ENCODE peak calls at places on chromosomes 12 and 14, in eight cellular contexts. O is B cell; N is endothelial cell; H is IMR-90; Z is CD8-positive, alpha-beta T cell; S is psoas muscle; C is CD4-positive, alpha-beta T cell; L is GM20000. K is an unnamed sample.

GRCh38 chr12:89960011-89960507 is 251.4 kb upstream of the ATP2B1 start:
- DNase-seq in O (peak; percentile 10), N (no peak), H (peak; percentile 74), Z (no peak), S (no peak), C (no peak), L (peak; percentile 54), K (no peak)

GRCh38 chr12:94145231-94145979 is 3.0 kb upstream of the PLXNC1 start:
- DNase-seq in O (peak; percentile 37), N (no peak), H (peak; percentile 55), Z (no peak), S (no peak), C (no peak), L (peak; percentile 55), K (peak; percentile 14)

GRCh38 chr14:74684444-74684843 is 28.4 kb downstream of the AREL1 start:
- DNase-seq in O (peak; percentile 57), N (no peak), H (no peak), Z (no peak), S (no peak), C (no peak), L (peak; percentile 51), K (no peak)

GRCh38 chr12:42539696-42540095 is 49.9 kb downstream of the PRICKLE1 start:
- DNase-seq in O (no peak), N (no peak), H (no peak), Z (no peak), S (no peak), C (no peak), L (no peak), K (no peak)

GRCh38 chr12:57133013-57133569 is 4.8 kb downstream of the LRP1 start:
- DNase-seq in O (peak; percentile 5), N (no peak), H (peak; percentile 55), Z (no peak), S (no peak), C (no peak), L (no peak), K (no peak)

GRCh38 chr14:101080922-101081593 is 177.5 kb upstream of the RTL1 start:
- DNase-seq in O (no peak), N (no peak), H (no peak), Z (no peak), S (no peak), C (no peak), L (no peak), K (no peak)

GRCh38 chr12:48291511-48291910 is 59.2 kb downstream of the ZNF641 start:
- DNase-seq in O (no peak), N (no peak), H (no peak), Z (no peak), S (no peak), C (no peak), L (no peak), K (no peak)

GRCh38 chr12:12642916-12643315 is 31.2 kb downstream of the CREBL2 start:
- DNase-seq in O (no peak), N (no peak), H (no peak), Z (no peak), S (no peak), C (no peak), L (no peak), K (no peak)

GRCh38 chr12:124543591-124544310 is 23.7 kb downstream of the NCOR2 start:
- DNase-seq in O (peak; percentile 58), N (no peak), H (no peak), Z (no peak), S (no peak), C (no peak), L (no peak), K (no peak)

GRCh38 chr14:104757681-104758392 is 4.9 kb downstream of the SIVA1 start:
- DNase-seq in O (no peak), N (no peak), H (no peak), Z (no peak), S (no peak), C (no peak), L (no peak), K (no peak)

GRCh38 chr14:59240356-59240755 is 51.9 kb downstream of the DAAM1 start:
- DNase-seq in O (no peak), N (no peak), H (no peak), Z (no peak), S (no peak), C (no peak), L (peak; percentile 37), K (no peak)

GRCh38 chr12:6547987-6548386 is 7.9 kb downstream of the IFFO1 start:
- DNase-seq in O (no peak), N (no peak), H (peak; percentile 89), Z (no peak), S (no peak), C (no peak), L (no peak), K (no peak)

GRCh38 chr12:19846561-19846960 is 407.3 kb downstream of the AEBP2 start:
- DNase-seq in O (no peak), N (no peak), H (peak; percentile 69), Z (no peak), S (no peak), C (no peak), L (no peak), K (no peak)

GRCh38 chr12:105590571-105590970 is 260.1 kb downstream of the C12orf75 start:
- DNase-seq in O (no peak), N (no peak), H (no peak), Z (no peak), S (no peak), C (no peak), L (no peak), K (no peak)

GRCh38 chr12:6635375-6635855 is 344 bp downstream of the LPAR5 start:
- DNase-seq in O (no peak), N (no peak), H (no peak), Z (no peak), S (peak; percentile 35), C (no peak), L (peak; percentile 69), K (no peak)

GRCh38 chr12:58765653-58766554 is 154.4 kb downstream of the LRIG3 start:
- DNase-seq in O (no peak), N (no peak), H (peak; percentile 59), Z (no peak), S (no peak), C (no peak), L (no peak), K (no peak)

GRCh38 chr12:104215638-104216297 is at the start of gene TXNRD1:
- DNase-seq in O (peak; percentile 92), N (peak; percentile 84), H (peak; percentile 76), Z (peak; percentile 67), S (peak; percentile 91), C (peak; percentile 72), L (peak; percentile 91), K (peak; percentile 27)

GRCh38 chr12:113582521-113583218 is 111.0 kb upstream of the LHX5 start:
- DNase-seq in O (no peak), N (no peak), H (no peak), Z (no peak), S (no peak), C (no peak), L (no peak), K (no peak)
- TF ChIP-seq CTCF in O (no peak), N (no peak), H (no peak), Z (no peak), S (no peak), C (no peak), L (no peak), K (no peak)

DNA sequence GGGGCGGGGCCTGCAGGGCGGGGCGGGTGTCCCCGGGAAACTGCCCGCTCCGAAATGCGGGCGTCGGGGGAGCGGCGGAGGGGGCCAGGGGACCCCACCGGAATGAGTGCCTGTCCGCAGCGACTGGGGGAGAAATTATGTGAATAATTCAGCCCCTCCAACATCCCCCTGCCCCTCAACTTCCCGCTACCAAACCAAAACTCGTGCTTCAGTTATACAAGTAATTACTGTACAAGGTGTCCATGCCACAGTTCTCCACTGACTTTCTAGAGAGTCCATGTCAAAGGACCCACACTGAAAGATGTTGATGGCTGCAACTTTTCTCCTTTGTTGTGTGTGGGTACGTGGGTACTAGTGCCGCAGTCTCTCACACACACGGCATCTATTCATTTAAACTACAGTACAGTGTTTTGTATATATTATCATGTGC is 407 bp upstream of the CDK17 start:
- DNase-seq in O (peak; percentile 11), N (no peak), H (peak; percentile 39), Z (no peak), S (no peak), C (no peak), L (no peak), K (no peak)
- TF ChIP-seq CTCF in O (no peak), N (no peak), H (no peak), Z (no peak), S (no peak), C (no peak), L (no peak), K (no peak)

DNA sequence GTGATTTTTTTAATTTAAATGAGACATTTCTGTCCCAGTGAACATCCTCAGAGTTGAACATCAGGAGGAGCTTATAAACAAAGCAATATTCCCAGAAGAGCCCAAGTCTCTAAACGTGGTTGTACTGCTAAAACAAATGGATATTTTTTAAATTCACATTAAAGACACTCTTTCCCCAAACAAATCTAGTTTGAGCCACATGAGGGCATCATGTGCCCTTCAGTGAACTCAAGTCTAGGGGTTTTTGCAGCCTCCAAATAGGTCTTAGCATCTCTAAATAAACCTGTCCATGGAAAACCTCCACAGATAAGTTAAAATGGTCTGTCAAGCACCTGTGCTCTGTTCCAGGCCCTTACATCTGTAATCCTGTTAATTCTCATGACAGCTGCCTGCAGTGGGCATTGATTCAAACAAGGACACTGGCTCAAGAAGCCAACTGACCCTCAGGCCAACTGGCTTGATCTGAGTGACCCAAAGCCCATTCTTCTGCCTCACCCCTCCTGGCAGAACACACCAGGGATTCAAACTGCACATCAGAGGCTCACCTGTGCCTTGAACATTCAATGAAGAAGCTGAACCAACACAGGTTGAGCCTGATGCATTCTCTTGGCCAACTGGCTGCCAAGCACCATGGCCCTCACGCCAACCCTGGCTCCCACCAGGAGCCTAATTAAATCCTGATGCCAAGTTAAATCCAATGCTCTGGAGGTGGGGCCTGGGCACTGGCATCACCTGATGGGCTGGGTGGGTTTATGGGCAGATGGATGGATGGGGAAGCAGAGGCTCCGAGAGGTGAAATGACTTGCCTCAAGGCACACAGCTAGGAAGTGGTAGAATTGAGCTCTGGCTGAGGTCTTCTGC is 8.6 kb downstream of the ISCU start:
- DNase-seq in O (no peak), N (no peak), H (peak; percentile 67), Z (no peak), S (no peak), C (no peak), L (no peak), K (peak; percentile 40)
- TF ChIP-seq CTCF in O (peak; percentile 41), N (no peak), H (peak; percentile 66), Z (no peak), S (no peak), C (no peak), L (peak; percentile 2), K (peak; percentile 58)

GRCh38 chr14:35531960-35532747 is 1.8 kb upstream of the INSM2 start:
- DNase-seq in O (no peak), N (no peak), H (no peak), Z (no peak), S (no peak), C (no peak), L (no peak), K (no peak)

GRCh38 chr14:35534130-35534883 is at the start of gene INSM2:
- DNase-seq in O (peak; percentile 24), N (peak; percentile 9), H (peak; percentile 5), Z (no peak), S (peak; percentile 36), C (no peak), L (peak; percentile 29), K (no peak)

GRCh38 chr14:35534884-35535793 is 1.2 kb downstream of the INSM2 start:
- DNase-seq in O (peak; percentile 79), N (peak; percentile 89), H (peak; percentile 62), Z (peak; percentile 37), S (peak; percentile 76), C (peak; percentile 43), L (peak; percentile 87), K (peak; percentile 12)

GRCh38 chr14:35532783-35533356 is 1.1 kb upstream of the INSM2 start:
- DNase-seq in O (no peak), N (no peak), H (no peak), Z (no peak), S (no peak), C (no peak), L (peak; percentile 6), K (no peak)

GRCh38 chr14:35533357-35534129 is 421 bp upstream of the INSM2 start:
- DNase-seq in O (peak; percentile 58), N (peak; percentile 88), H (peak; percentile 34), Z (no peak), S (peak; percentile 69), C (no peak), L (peak; percentile 81), K (no peak)
- TF ChIP-seq CTCF in O (no peak), N (no peak), H (no peak), Z (no peak), S (no peak), C (no peak), L (no peak), K (no peak)